ENCODE peak calls at places on chromosomes 11 and 22, in ten cellular contexts. P, R, V, Q, I, E, W, A, X and Y are unnamed samples.

GRCh38 chr11:27705873-27706820 is 5.9 kb upstream of the BDNF start:
- DNase-seq in P (no peak), R (peak), V (peak), Q (no peak), I (no peak), E (peak), W (no peak), A (no peak), X (no peak), Y (peak)

GRCh38 chr11:79011357-79011756 is 429.5 kb downstream of the TENM4 start:
- DNase-seq in P (no peak), R (no peak), V (no peak), Q (no peak), I (no peak), E (no peak), W (no peak), A (no peak), X (no peak), Y (no peak)

GRCh38 chr22:42688241-42688913 is 32.3 kb downstream of the A4GALT start:
- DNase-seq in P (peak), R (peak), V (peak), Q (no peak), I (no peak), E (peak), W (no peak), A (peak), X (peak), Y (no peak)

GRCh38 chr22:25420925-25421904 is 143.3 kb upstream of the GRK3 start:
- DNase-seq in P (no peak), R (peak), V (no peak), Q (no peak), I (no peak), E (peak), W (no peak), A (no peak), X (no peak), Y (peak)

GRCh38 chr11:62921573-62922188 is 518 bp upstream of the CHRM1 start:
- DNase-seq in P (no peak), R (peak), V (no peak), Q (no peak), I (no peak), E (peak), W (no peak), A (peak), X (no peak), Y (no peak)

GRCh38 chr11:130209128-130209932 is 49.7 kb downstream of the ST14 start:
- DNase-seq in P (no peak), R (no peak), V (no peak), Q (no peak), I (no peak), E (no peak), W (no peak), A (no peak), X (peak), Y (peak)

GRCh38 chr22:50016988-50017700 is 4.6 kb upstream of the IL17REL start:
- DNase-seq in P (no peak), R (no peak), V (no peak), Q (no peak), I (peak), E (peak), W (no peak), A (peak), X (peak), Y (no peak)

GRCh38 chr11:22923561-22923960 is 63.3 kb upstream of the CCDC179 start:
- DNase-seq in P (no peak), R (no peak), V (no peak), Q (no peak), I (no peak), E (no peak), W (no peak), A (no peak), X (no peak), Y (no peak)

GRCh38 chr22:26367402-26368245 is 61.4 kb upstream of the ASPHD2 start:
- DNase-seq in P (no peak), R (peak), V (peak), Q (peak), I (peak), E (peak), W (no peak), A (peak), X (peak), Y (peak)

GRCh38 chr22:45090364-45090960 is 73.3 kb upstream of the NUP50 start:
- DNase-seq in P (no peak), R (no peak), V (no peak), Q (no peak), I (no peak), E (no peak), W (no peak), A (no peak), X (no peak), Y (no peak)

GRCh38 chr11:86594746-86595145 is 77.7 kb downstream of the ME3 start:
- DNase-seq in P (no peak), R (no peak), V (peak), Q (no peak), I (no peak), E (peak), W (no peak), A (peak), X (no peak), Y (no peak)

GRCh38 chr11:7630002-7630401 is 43.3 kb downstream of the CYB5R2 start:
- DNase-seq in P (peak), R (no peak), V (no peak), Q (no peak), I (no peak), E (no peak), W (no peak), A (no peak), X (no peak), Y (no peak)

GRCh38 chr11:36265793-36266628 is 23.2 kb downstream of the COMMD9 start:
- DNase-seq in P (peak), R (peak), V (peak), Q (peak), I (peak), E (peak), W (peak), A (peak), X (peak), Y (peak)

GRCh38 chr11:62923634-62924411 is 2.7 kb upstream of the CHRM1 start:
- DNase-seq in P (no peak), R (no peak), V (no peak), Q (no peak), I (no peak), E (no peak), W (no peak), A (no peak), X (no peak), Y (no peak)

GRCh38 chr11:58927393-58928081 is 11.8 kb upstream of the GLYATL1 start:
- DNase-seq in P (peak), R (no peak), V (peak), Q (peak), I (no peak), E (peak), W (peak), A (peak), X (peak), Y (no peak)

GRCh38 chr22:17235861-17236260 is 16.6 kb upstream of the ADA2 start:
- DNase-seq in P (no peak), R (no peak), V (no peak), Q (no peak), I (no peak), E (no peak), W (no peak), A (no peak), X (no peak), Y (no peak)

GRCh38 chr11:90241414-90241813 is 18.6 kb upstream of the CHORDC1 start:
- DNase-seq in P (no peak), R (no peak), V (no peak), Q (no peak), I (no peak), E (no peak), W (peak), A (no peak), X (no peak), Y (no peak)

GRCh38 chr11:132312161-132312560 is 941.7 kb downstream of the NTM start:
- DNase-seq in P (no peak), R (no peak), V (no peak), Q (no peak), I (no peak), E (peak), W (no peak), A (peak), X (no peak), Y (no peak)

GRCh38 chr11:65882191-65883057 is 2.8 kb downstream of the CTSW start:
- DNase-seq in P (no peak), R (no peak), V (no peak), Q (no peak), I (no peak), E (no peak), W (no peak), A (no peak), X (no peak), Y (no peak)

GRCh38 chr11:65871811-65872548 is 620 bp downstream of the EFEMP2 start:
- DNase-seq in P (peak), R (peak), V (peak), Q (no peak), I (no peak), E (peak), W (no peak), A (no peak), X (no peak), Y (no peak)

GRCh38 chr11:76074178-76075112 is 131.9 kb downstream of the WNT11 start:
- DNase-seq in P (no peak), R (no peak), V (peak), Q (no peak), I (no peak), E (peak), W (no peak), A (no peak), X (no peak), Y (no peak)

GRCh38 chr11:68261749-68262543 is 9.8 kb downstream of the C11orf24 start:
- DNase-seq in P (no peak), R (no peak), V (no peak), Q (no peak), I (no peak), E (no peak), W (no peak), A (no peak), X (no peak), Y (no peak)

GRCh38 chr11:8732748-8733241 is 50.2 kb downstream of the RPL27A start:
- DNase-seq in P (peak), R (peak), V (peak), Q (no peak), I (no peak), E (peak), W (no peak), A (peak), X (peak), Y (no peak)

GRCh38 chr11:107705027-107705426 is 6.8 kb downstream of the SLN start:
- DNase-seq in P (no peak), R (no peak), V (peak), Q (no peak), I (no peak), E (peak), W (no peak), A (peak), X (no peak), Y (no peak)

GRCh38 chr22:38284042-38284402 is 11.2 kb upstream of the TMEM184B start:
- DNase-seq in P (no peak), R (no peak), V (peak), Q (no peak), I (no peak), E (peak), W (no peak), A (no peak), X (no peak), Y (peak)